ENCODE peak calls at places on chromosomes 12 and 14, in eight cellular contexts. V is iPS-NIHi11; U is mesothelial cell of epicardium; L is AG09319; S is RWPE1; A is effector CD8-positive, alpha-beta T cell; Q is CD8-positive, alpha-beta memory T cell; M is fibroblast of gingiva. X is an unnamed sample.

GRCh38 chr12:78209851-78210493 is 379.3 kb downstream of the NAV3 start:
- DNase-seq in V (no peak), U (no peak), L (no peak), S (no peak), A (no peak), Q (no peak), M (peak; percentile 57), X (no peak)

GRCh38 chr12:12539411-12539810 is 23.3 kb downstream of the DUSP16 start:
- DNase-seq in V (no peak), U (no peak), L (no peak), S (no peak), A (no peak), Q (no peak), M (no peak), X (no peak)

GRCh38 chr12:50763637-50764115 is at the start of gene ATF1:
- DNase-seq in V (peak; percentile 97), U (peak; percentile 87), L (peak; percentile 81), S (peak; percentile 93), A (peak; percentile 86), Q (peak; percentile 93), M (peak; percentile 93), X (peak; percentile 43)

GRCh38 chr12:122691566-122691965 is 11.6 kb downstream of the HCAR2 start:
- DNase-seq in V (no peak), U (no peak), L (no peak), S (no peak), A (no peak), Q (no peak), M (no peak), X (no peak)

GRCh38 chr14:56173360-56173922 is 55.2 kb downstream of the PELI2 start:
- DNase-seq in V (no peak), U (no peak), L (no peak), S (no peak), A (no peak), Q (no peak), M (no peak), X (no peak)

GRCh38 chr14:100593751-100594624 is 6.8 kb upstream of the BEGAIN start:
- DNase-seq in V (no peak), U (no peak), L (no peak), S (no peak), A (no peak), Q (peak; percentile 30), M (no peak), X (no peak)

GRCh38 chr12:52007982-52008510 is 1.3 kb downstream of the TAMALIN start:
- DNase-seq in V (no peak), U (no peak), L (no peak), S (no peak), A (no peak), Q (no peak), M (no peak), X (no peak)

GRCh38 chr12:52389313-52390207 is 4.1 kb upstream of the KRT84 start:
- DNase-seq in V (no peak), U (no peak), L (no peak), S (no peak), A (no peak), Q (no peak), M (no peak), X (no peak)

GRCh38 chr12:127241056-127241830 is 1025.7 kb upstream of the TMEM132C start:
- DNase-seq in V (no peak), U (no peak), L (no peak), S (peak; percentile 86), A (no peak), Q (no peak), M (peak; percentile 81), X (no peak)

GRCh38 chr12:123387508-123388217 is 3.7 kb downstream of the KMT5A start:
- DNase-seq in V (no peak), U (no peak), L (no peak), S (no peak), A (no peak), Q (no peak), M (no peak), X (no peak)

GRCh38 chr12:6295187-6295811 is 15.2 kb upstream of the PLEKHG6 start:
- DNase-seq in V (no peak), U (no peak), L (peak; percentile 72), S (peak; percentile 89), A (no peak), Q (no peak), M (peak; percentile 83), X (no peak)